ENCODE peak calls at places on chromosomes 6 and 20, in seven cellular contexts. O is uterus, V is fibroblast of mammary gland, U is endothelial cell, F is PC-3, E is thoracic aorta, R is neural progenitor cell. S is an unnamed sample.

GRCh38 chr6:15504040-15504491 is 158.8 kb downstream of the DTNBP1 start:
- DNase-seq in E (no peak), U (no peak), O (peak), F (no peak), V (peak), R (peak), S (no peak)

GRCh38 chr20:7841967-7842301 is 98.3 kb downstream of the HAO1 start:
- DNase-seq in O (peak), R (peak), E (no peak), U (no peak), F (peak), V (peak), S (peak)

GRCh38 chr6:119791746-119792145 is 442.2 kb upstream of the MAN1A1 start:
- DNase-seq in U (no peak), R (no peak), V (peak), E (no peak), F (peak), O (no peak), S (peak)

GRCh38 chr6:18335948-18336347 is 51.2 kb upstream of the RNF144B start:
- DNase-seq in F (no peak), R (no peak), V (no peak), O (no peak), E (no peak), U (no peak), S (no peak)

GRCh38 chr6:163842467-163842866 is 427.9 kb downstream of the QKI start:
- DNase-seq in R (no peak), E (no peak), O (no peak), F (no peak), V (no peak), U (no peak), S (no peak)

GRCh38 chr20:35947489-35947888 is 6.8 kb downstream of the SCAND1 start:
- DNase-seq in F (peak), U (peak), V (peak), E (no peak), O (no peak), R (peak), S (peak)

GRCh38 chr20:38308447-38308846 is 4.5 kb downstream of the BPI start:
- DNase-seq in V (no peak), U (no peak), O (no peak), R (no peak), F (no peak), E (no peak), S (no peak)

GRCh38 chr6:35419431-35419830 is 32.7 kb upstream of the FANCE start:
- DNase-seq in U (no peak), O (no peak), F (peak), R (peak), V (peak), E (no peak), S (no peak)

GRCh38 chr6:111848262-111848661 is 25.0 kb downstream of the FYN start:
- DNase-seq in E (no peak), F (no peak), U (no peak), O (no peak), V (no peak), R (no peak), S (no peak)

GRCh38 chr20:8670900-8671229 is 398.0 kb upstream of the PLCB4 start:
- DNase-seq in O (no peak), F (no peak), V (peak), U (no peak), R (no peak), E (no peak), S (peak)

GRCh38 chr20:34579936-34580587 is 21.5 kb downstream of the MAP1LC3A start:
- DNase-seq in F (peak), V (no peak), U (no peak), E (no peak), O (no peak), R (no peak), S (no peak)

GRCh38 chr6:108755257-108756240 is 92.7 kb upstream of the ARMC2 start:
- DNase-seq in U (no peak), F (no peak), O (no peak), E (peak), V (peak), R (no peak), S (no peak)

GRCh38 chr6:99943846-99944245 is 50.2 kb downstream of the MCHR2 start:
- DNase-seq in V (no peak), F (no peak), O (no peak), E (no peak), U (no peak), R (peak), S (no peak)

GRCh38 chr20:38109025-38109541 is 56.0 kb downstream of the TGM2 start:
- DNase-seq in F (no peak), O (peak), E (no peak), V (peak), R (no peak), U (no peak), S (peak)

GRCh38 chr20:1786061-1786460 is 109.1 kb upstream of the SIRPA start:
- DNase-seq in F (no peak), O (no peak), E (no peak), V (no peak), R (no peak), U (no peak), S (no peak)

GRCh38 chr20:775679-776135 is 7.4 kb upstream of the SLC52A3 start:
- DNase-seq in O (no peak), U (no peak), F (no peak), E (no peak), V (no peak), R (peak), S (no peak)

GRCh38 chr20:47233333-47234188 is 122.9 kb downstream of the ZMYND8 start:
- DNase-seq in R (no peak), F (no peak), U (no peak), V (peak), O (no peak), E (no peak), S (no peak)

GRCh38 chr20:858011-858410 is 24.5 kb downstream of the FAM110A start:
- DNase-seq in U (no peak), O (no peak), V (no peak), E (no peak), F (no peak), R (no peak), S (peak)

GRCh38 chr20:32589256-32589655 is 4.1 kb upstream of the NOL4L start:
- DNase-seq in R (no peak), V (no peak), U (no peak), F (peak), E (no peak), O (no peak), S (peak)

GRCh38 chr20:31595654-31596411 is 9.3 kb upstream of the ID1 start:
- DNase-seq in R (peak), F (peak), O (peak), V (peak), E (peak), U (no peak), S (peak)

GRCh38 chr6:10320291-10320690 is 94.6 kb downstream of the TFAP2A start:
- DNase-seq in V (no peak), O (no peak), F (no peak), R (no peak), E (no peak), U (no peak), S (no peak)

GRCh38 chr6:24926192-24926591 is 9.6 kb downstream of the RIPOR2 start:
- DNase-seq in R (no peak), U (no peak), F (peak), E (no peak), V (no peak), O (no peak), S (no peak)

GRCh38 chr6:119270545-119270944 is 79.0 kb downstream of the MAN1A1 start:
- DNase-seq in E (no peak), V (no peak), U (no peak), F (no peak), O (no peak), R (no peak), S (no peak)

GRCh38 chr6:11042750-11043551 is 1.2 kb downstream of the ELOVL2 start:
- DNase-seq in E (no peak), U (no peak), F (no peak), V (no peak), R (peak), O (no peak), S (no peak)

GRCh38 chr6:20773822-20774221 is 239.6 kb downstream of the CDKAL1 start:
- DNase-seq in E (no peak), R (no peak), O (no peak), F (no peak), V (no peak), U (no peak), S (no peak)

GRCh38 chr6:169646906-169647567 is 54.8 kb downstream of the WDR27 start:
- DNase-seq in O (no peak), U (no peak), R (no peak), V (no peak), F (no peak), E (no peak), S (no peak)

GRCh38 chr6:95352064-95352463 is 225.3 kb upstream of the MANEA start:
- DNase-seq in R (no peak), U (no peak), F (peak), O (no peak), E (no peak), V (peak), S (no peak)

GRCh38 chr6:105488521-105489212 is 85.8 kb upstream of the PREP start:
- DNase-seq in V (no peak), O (no peak), U (no peak), F (no peak), E (no peak), R (peak), S (no peak)

GRCh38 chr20:11902264-11902663 is 15.4 kb upstream of the BTBD3 start:
- DNase-seq in V (peak), O (no peak), R (no peak), F (peak), E (no peak), U (no peak), S (peak)

GRCh38 chr6:159168536-159169192 is 536 bp upstream of the FNDC1 start:
- DNase-seq in O (peak), R (peak), U (peak), V (peak), E (no peak), F (no peak), S (no peak)
- TF ChIP-seq CTCF in O (peak), R (peak), U (no peak), V (peak), E (peak), F (no peak), S (no peak)

DNA sequence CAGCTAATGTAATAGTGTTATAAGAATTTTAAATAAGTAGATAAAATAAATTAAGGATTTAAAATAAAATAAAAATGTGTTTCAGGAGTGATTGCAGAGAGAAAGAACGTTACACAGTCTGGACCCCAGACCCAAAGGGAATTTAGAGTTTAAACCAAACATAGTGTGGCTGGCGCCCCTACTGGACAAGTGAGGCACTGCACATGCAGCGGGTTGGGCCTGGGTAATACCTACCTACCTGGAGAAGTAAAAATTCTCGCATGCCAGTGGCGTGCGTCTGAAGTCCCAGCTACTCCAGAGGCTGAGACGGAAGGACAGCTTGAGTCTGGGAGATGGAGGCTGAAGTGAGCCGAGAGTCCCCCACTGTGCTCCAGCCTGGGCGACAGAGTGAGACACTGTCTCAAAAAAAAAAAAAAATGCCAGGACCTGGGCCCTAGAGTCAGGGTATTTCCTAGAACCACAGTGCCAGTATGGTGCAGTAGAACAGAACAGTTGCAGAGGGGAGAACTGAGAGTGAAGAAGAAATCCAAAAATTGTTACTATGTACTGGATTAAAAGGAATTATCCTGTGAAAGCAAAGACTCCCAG is 71.4 kb upstream of the TCF21 start:
- DNase-seq in V (no peak), F (peak), R (peak), U (peak), E (no peak), O (no peak), S (no peak)
- TF ChIP-seq CTCF in V (peak), F (peak), R (peak), U (peak), E (peak), O (peak), S (peak)

GRCh38 chr6:143206550-143206949 is 145.9 kb downstream of the AIG1 start:
- DNase-seq in R (no peak), F (no peak), U (no peak), O (no peak), V (no peak), E (no peak), S (no peak)

GRCh38 chr6:143215363-143215762 is 154.7 kb downstream of the AIG1 start:
- DNase-seq in E (no peak), V (no peak), U (no peak), O (no peak), F (peak), R (no peak), S (no peak)

GRCh38 chr6:143213977-143214376 is 153.3 kb downstream of the AIG1 start:
- DNase-seq in E (no peak), V (no peak), U (no peak), F (no peak), O (no peak), R (no peak), S (no peak)

GRCh38 chr6:143205983-143206382 is 145.3 kb downstream of the AIG1 start:
- DNase-seq in F (no peak), E (no peak), U (no peak), O (no peak), V (peak), R (no peak), S (no peak)

DNA sequence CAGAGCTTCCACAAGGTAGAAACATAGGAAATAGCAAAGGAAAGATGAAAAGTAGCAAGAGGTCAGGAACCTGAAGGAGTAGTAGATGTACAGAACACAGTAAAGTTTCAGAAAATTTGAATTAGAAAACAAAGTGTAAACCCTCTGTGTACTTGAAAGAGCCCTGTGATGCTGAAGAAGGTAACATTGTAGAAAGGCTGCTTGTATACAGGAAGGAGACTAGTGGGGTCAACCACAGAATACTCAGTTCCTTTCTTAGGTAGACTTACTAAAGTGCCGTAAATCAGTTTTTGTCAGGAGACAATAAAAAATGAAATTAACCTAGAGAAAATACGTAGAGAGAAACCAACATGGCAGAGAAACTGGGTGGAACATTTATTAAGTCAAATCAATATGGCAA is 149.7 kb downstream of the AIG1 start:
- DNase-seq in U (no peak), F (no peak), E (no peak), V (no peak), O (no peak), R (no peak), S (no peak)
- TF ChIP-seq CTCF in U (no peak), F (no peak), E (no peak), V (no peak), O (no peak), R (no peak), S (no peak)

GRCh38 chr6:73929421-73929820 is 233.4 kb downstream of the CD109 start:
- DNase-seq in R (no peak), V (no peak), F (peak), U (no peak), E (no peak), O (no peak), S (peak)

GRCh38 chr6:73927421-73927820 is 231.4 kb downstream of the CD109 start:
- DNase-seq in U (no peak), E (no peak), R (no peak), F (no peak), V (no peak), O (no peak), S (no peak)

GRCh38 chr6:73923899-73924485 is 228.0 kb downstream of the CD109 start:
- DNase-seq in E (no peak), V (peak), R (no peak), O (peak), F (no peak), U (no peak), S (peak)
- TF ChIP-seq CTCF in E (no peak), V (no peak), R (no peak), O (no peak), F (no peak), U (no peak), S (no peak)

DNA sequence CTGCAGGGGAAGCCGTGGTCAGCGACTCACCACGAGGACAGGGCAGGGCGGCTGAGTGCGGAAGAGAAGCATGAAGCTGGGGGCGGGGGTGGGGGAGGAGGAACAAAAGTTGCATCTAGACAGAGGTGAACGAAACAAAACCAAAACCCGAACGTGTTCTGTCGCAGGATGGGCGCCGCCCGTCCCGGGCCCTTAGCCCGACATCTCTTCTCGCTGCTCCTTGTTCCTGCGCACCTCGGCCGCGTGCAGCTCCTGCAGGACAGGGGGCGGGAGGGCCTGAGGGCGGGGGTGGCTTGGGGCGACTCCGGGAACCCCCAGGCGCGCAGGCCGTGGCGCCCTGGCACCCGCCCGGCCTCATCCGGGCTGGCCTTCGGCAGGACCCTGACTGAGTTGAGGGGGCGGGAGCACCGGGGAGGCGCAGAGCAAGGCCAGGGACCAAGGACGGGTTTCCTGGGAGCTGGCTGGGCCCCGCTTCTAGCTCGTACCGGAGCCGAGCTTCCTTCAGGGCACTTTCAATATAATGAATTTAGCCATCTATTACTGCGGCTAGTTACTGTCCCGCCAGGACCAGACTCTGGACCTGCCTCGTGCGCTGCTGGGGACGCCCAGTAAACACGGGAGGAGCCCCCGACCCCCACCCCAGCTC is 12.0 kb downstream of the STMN3 start:
- DNase-seq in F (peak), U (no peak), O (peak), E (no peak), R (no peak), V (peak), S (no peak)
- TF ChIP-seq CTCF in F (no peak), U (no peak), O (no peak), E (no peak), R (no peak), V (no peak), S (no peak)

GRCh38 chr6:122614303-122614702 is 4.1 kb downstream of the PKIB start:
- DNase-seq in F (no peak), E (no peak), O (no peak), U (no peak), V (no peak), R (no peak), S (no peak)

GRCh38 chr6:122615409-122615808 is 5.2 kb downstream of the PKIB start:
- DNase-seq in U (no peak), R (no peak), E (no peak), F (no peak), O (no peak), V (no peak), S (no peak)

GRCh38 chr6:122612838-122613237 is 2.6 kb downstream of the PKIB start:
- DNase-seq in R (no peak), U (no peak), O (no peak), V (no peak), E (no peak), F (no peak), S (no peak)

GRCh38 chr6:122610690-122611455 is 668 bp downstream of the PKIB start:
- DNase-seq in R (peak), F (peak), O (no peak), E (no peak), V (peak), U (peak), S (peak)

GRCh38 chr6:122609881-122610689 is at the start of gene PKIB:
- DNase-seq in O (peak), E (no peak), V (peak), U (peak), F (peak), R (peak), S (peak)
- TF ChIP-seq CTCF in O (no peak), E (no peak), V (no peak), U (no peak), F (peak), R (peak), S (peak)

GRCh38 chr20:44695295-44696230 is 19.6 kb upstream of the CCN5 start:
- DNase-seq in R (no peak), U (no peak), F (no peak), V (peak), O (no peak), E (no peak), S (no peak)

GRCh38 chr20:44694159-44694558 is 21.0 kb upstream of the CCN5 start:
- DNase-seq in E (no peak), U (no peak), R (no peak), V (no peak), F (no peak), O (no peak), S (no peak)

GRCh38 chr20:44693625-44694024 is 21.5 kb upstream of the CCN5 start:
- DNase-seq in F (no peak), E (no peak), V (no peak), R (no peak), O (no peak), U (no peak), S (no peak)

GRCh38 chr20:44698351-44698750 is 16.8 kb upstream of the CCN5 start:
- DNase-seq in E (no peak), R (no peak), U (no peak), F (no peak), V (no peak), O (no peak), S (no peak)

DNA sequence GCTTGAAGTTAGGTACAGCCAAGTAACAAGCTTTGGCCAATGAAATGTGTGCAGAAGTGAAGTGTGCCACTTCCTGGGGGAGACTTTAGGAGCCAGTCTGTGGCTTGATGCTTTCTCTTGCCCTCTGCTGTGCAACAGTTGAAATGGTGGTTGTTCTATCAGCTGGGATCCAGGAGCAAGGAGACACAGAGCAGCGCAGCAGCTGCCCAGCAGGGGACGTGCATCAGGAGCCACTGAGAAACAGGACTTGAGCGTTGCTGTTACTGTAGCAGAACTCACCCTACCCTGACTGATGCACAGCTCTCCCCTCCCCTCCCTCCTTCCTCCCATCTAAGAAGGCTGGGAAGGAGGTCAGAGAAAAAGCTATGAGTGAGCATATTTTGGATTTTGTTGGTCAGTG is 18.9 kb upstream of the CCN5 start:
- DNase-seq in U (no peak), O (no peak), F (no peak), V (no peak), R (no peak), E (no peak), S (no peak)
- TF ChIP-seq CTCF in U (no peak), O (no peak), F (peak), V (peak), R (no peak), E (no peak), S (no peak)